ENCODE peak calls at places on chromosome 3, in four cellular contexts. Y, T, G and H are unnamed samples.
A peak's percentile ranks its signal among the peaks of the same experiment; 100 is the strongest.

GRCh38 chr3:133992385-133992784 is 37.3 kb downstream of the SLCO2A1 start:
- DNase-seq in Y (no peak), G (peak; percentile 59), T (no peak), H (no peak)

GRCh38 chr3:185081516-185081915 is 71.3 kb downstream of the C3orf70 start:
- DNase-seq in Y (no peak), T (no peak), G (no peak), H (no peak)

GRCh38 chr3:11154953-11155325 is 646 bp downstream of the HRH1 start:
- DNase-seq in T (no peak), G (no peak), Y (no peak), H (peak; percentile 37)

GRCh38 chr3:14403636-14404395 is 1.4 kb downstream of the SLC6A6 start:
- DNase-seq in Y (no peak), T (peak; percentile 88), G (no peak), H (no peak)

GRCh38 chr3:24237971-24238767 is 256.5 kb downstream of the THRB start:
- DNase-seq in T (no peak), Y (peak; percentile 57), G (no peak), H (peak; percentile 92)

GRCh38 chr3:44439499-44440295 is 37.8 kb downstream of the ZNF445 start:
- DNase-seq in G (peak; percentile 93), T (peak; percentile 70), Y (peak; percentile 41), H (peak; percentile 50)

GRCh38 chr3:27073903-27074302 is 295.3 kb downstream of the NEK10 start:
- DNase-seq in T (no peak), G (no peak), Y (no peak), H (no peak)

GRCh38 chr3:142853270-142854163 is 35.4 kb downstream of the PCOLCE2 start:
- DNase-seq in G (no peak), Y (peak; percentile 20), T (peak; percentile 57), H (peak; percentile 92)

GRCh38 chr3:45224824-45225464 is 1.1 kb downstream of the TMEM158 start:
- DNase-seq in Y (peak; percentile 71), G (peak; percentile 82), T (peak; percentile 90), H (no peak)

GRCh38 chr3:51966941-51967383 is 292 bp downstream of the PCBP4 start:
- DNase-seq in G (no peak), Y (no peak), T (no peak), H (no peak)

GRCh38 chr3:18385706-18386105 is 39.4 kb downstream of the SATB1 start:
- DNase-seq in G (no peak), Y (no peak), T (no peak), H (no peak)

GRCh38 chr3:128971421-128971820 is 22.5 kb downstream of the CFAP92 start:
- DNase-seq in G (no peak), Y (no peak), T (no peak), H (no peak)

GRCh38 chr3:134754768-134755559 is 40.1 kb upstream of the EPHB1 start:
- DNase-seq in G (no peak), Y (peak; percentile 28), T (peak; percentile 72), H (peak; percentile 32)

GRCh38 chr3:43691120-43692002 is 623 bp downstream of the ABHD5 start:
- DNase-seq in Y (peak; percentile 80), T (peak; percentile 72), G (peak; percentile 82), H (peak; percentile 61)

GRCh38 chr3:23626442-23626841 is 179.3 kb upstream of the UBE2E1 start:
- DNase-seq in Y (no peak), G (no peak), T (no peak), H (no peak)

GRCh38 chr3:48945432-48945831 is 26.8 kb downstream of the ARIH2 start:
- DNase-seq in Y (no peak), T (no peak), G (no peak), H (no peak)

GRCh38 chr3:27521179-27521871 is 37.1 kb upstream of the SLC4A7 start:
- DNase-seq in Y (no peak), G (peak; percentile 76), T (no peak), H (peak; percentile 99)

GRCh38 chr3:102353804-102354203 is 81.0 kb upstream of the ZPLD1 start:
- DNase-seq in G (no peak), Y (no peak), T (no peak), H (peak; percentile 98)

GRCh38 chr3:114758828-114759709 is 388.0 kb downstream of the ZBTB20 start:
- DNase-seq in G (no peak), Y (peak; percentile 19), T (no peak), H (peak; percentile 46)

GRCh38 chr3:114762144-114762543 is 384.9 kb downstream of the ZBTB20 start:
- DNase-seq in Y (no peak), T (no peak), G (no peak), H (no peak)

GRCh38 chr3:114760679-114761078 is 386.4 kb downstream of the ZBTB20 start:
- DNase-seq in G (no peak), T (no peak), Y (no peak), H (no peak)

GRCh38 chr3:114756506-114757279 is 390.4 kb downstream of the ZBTB20 start:
- DNase-seq in T (no peak), Y (peak; percentile 36), G (peak; percentile 68), H (peak; percentile 57)
- H3K4me3 ChIP-seq in T (no peak overlapping the region), Y (peak overlapping the region; percentile 45), G (no peak overlapping the region), H (no peak overlapping the region)

DNA sequence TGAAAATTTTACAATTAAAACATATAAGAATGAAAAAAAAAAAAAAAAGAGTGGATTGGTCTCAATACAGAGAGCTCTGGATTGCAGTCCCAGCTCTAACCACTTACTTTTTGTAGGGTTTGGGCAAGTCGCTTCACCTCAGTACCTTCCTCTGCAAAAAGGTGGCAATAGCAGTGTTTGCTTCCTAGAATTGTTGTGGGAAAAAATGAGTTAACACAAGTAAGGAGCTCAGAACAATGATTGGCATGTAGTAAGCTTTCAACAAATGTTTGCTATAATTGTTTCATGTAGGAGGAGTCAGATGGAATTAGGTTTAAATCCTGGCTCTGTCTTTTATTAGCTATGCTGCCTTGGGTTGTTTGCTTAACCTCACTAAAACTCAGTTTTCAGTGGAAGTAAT is 425.2 kb upstream of the TBL1XR1 start:
- DNase-seq in G (no peak), T (no peak), Y (no peak), H (no peak)
- TF ChIP-seq CTCF in G (no peak), T (no peak), Y (no peak), H (no peak)

GRCh38 chr3:121648219-121648958 is 12.3 kb downstream of the HCLS1 start:
- DNase-seq in G (no peak), T (no peak), Y (no peak), H (peak; percentile 37)
- H3K4me3 ChIP-seq in G (no peak overlapping the region), T (no peak overlapping the region), Y (no peak overlapping the region), H (no peak overlapping the region)

GRCh38 chr3:67357610-67358458 is 296.6 kb downstream of the SUCLG2 start:
- DNase-seq in T (no peak), Y (peak; percentile 35), G (peak; percentile 33), H (peak; percentile 43)
- TF ChIP-seq CTCF in T (peak; percentile 14), Y (peak; percentile 18), G (no peak), H (peak; percentile 65)

GRCh38 chr3:15645740-15646490 is 44.4 kb downstream of the BTD start:
- DNase-seq in T (peak; percentile 90), G (peak; percentile 83), Y (no peak), H (peak; percentile 90)

GRCh38 chr3:15649341-15649740 is 47.8 kb downstream of the BTD start:
- DNase-seq in G (no peak), T (no peak), Y (no peak), H (no peak)

GRCh38 chr3:15645246-15645645 is 43.7 kb downstream of the BTD start:
- DNase-seq in G (no peak), Y (no peak), T (no peak), H (no peak)

GRCh38 chr3:15647629-15648167 is 46.2 kb downstream of the BTD start:
- DNase-seq in G (no peak), Y (peak; percentile 78), T (no peak), H (peak; percentile 61)

GRCh38 chr3:15646924-15647511 is 45.5 kb downstream of the BTD start:
- DNase-seq in T (peak; percentile 81), Y (peak; percentile 64), G (peak; percentile 79), H (peak; percentile 95)
- H3K4me3 ChIP-seq in T (peak overlapping the region; percentile 30), Y (no peak overlapping the region), G (no peak overlapping the region), H (no peak overlapping the region)

DNA sequence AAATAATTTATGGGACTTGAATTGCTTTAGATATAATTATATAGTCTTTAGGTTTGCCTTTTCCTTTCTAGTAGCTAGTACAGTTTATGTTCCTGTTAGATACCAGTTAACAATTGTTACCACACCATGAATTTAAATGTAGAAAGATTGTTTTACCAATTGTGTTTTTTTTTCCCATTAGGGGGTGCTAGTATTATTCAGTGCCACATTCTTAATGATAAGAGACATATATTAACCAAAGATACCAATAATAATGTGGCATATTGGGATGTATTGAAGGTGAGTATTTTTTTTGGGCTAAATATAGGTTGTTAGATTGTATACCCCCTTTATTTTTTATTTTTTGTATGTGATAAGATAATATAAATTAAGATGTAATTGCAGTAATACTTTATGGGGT is 27.7 kb downstream of the WDR48 start:
- DNase-seq in G (no peak), Y (no peak), T (no peak), H (no peak)
- TF ChIP-seq CTCF in G (no peak), Y (no peak), T (no peak), H (no peak)

DNA sequence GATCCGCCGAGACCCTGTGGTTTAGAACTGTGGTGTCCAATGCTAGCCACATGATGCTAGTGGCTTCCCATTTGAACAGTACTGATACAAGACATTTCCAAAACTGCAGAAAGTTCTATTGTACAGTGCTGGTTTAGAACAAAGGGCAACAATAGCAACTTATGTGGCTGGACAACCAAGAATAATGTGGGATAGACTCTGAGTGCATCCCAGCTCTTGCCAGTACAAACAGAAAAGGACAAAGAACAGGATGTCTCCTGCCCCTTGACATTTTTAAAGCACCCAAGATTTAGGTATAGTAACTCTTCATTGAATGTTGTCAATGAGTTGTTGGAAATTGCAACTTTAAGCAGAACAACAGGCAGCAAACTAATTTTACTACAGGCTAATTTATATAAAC is 107.3 kb downstream of the ZNF385D start:
- DNase-seq in Y (no peak), T (no peak), G (no peak), H (no peak)
- H3K4me3 ChIP-seq in Y (no peak overlapping the region), T (no peak overlapping the region), G (no peak overlapping the region), H (no peak overlapping the region)

GRCh38 chr3:144687862-144688261 is 716.2 kb downstream of the DIPK2A start:
- DNase-seq in G (no peak), Y (no peak), T (no peak), H (no peak)
- TF ChIP-seq CTCF in G (no peak), Y (no peak), T (no peak), H (no peak)